ENCODE peak calls at places on chromosomes 1 and 21, in six cellular contexts. L is left lung, U is endothelial cell of umbilical vein, J is dorsolateral prefrontal cortex, F is iPS DF 6.9, A is body of pancreas. X is an unnamed sample.

GRCh38 chr1:41954533-41954944 is 35.8 kb upstream of the HIVEP3 start:
- DNase-seq in A (no peak), J (no peak), F (no peak), L (no peak), U (peak), X (no peak)

GRCh38 chr1:220457982-220458381 is 70.0 kb upstream of the MARK1 start:
- DNase-seq in A (no peak), L (no peak), U (peak), F (no peak), J (no peak), X (no peak)

GRCh38 chr21:44722701-44723100 is 11.3 kb upstream of the TSPEAR start:
- DNase-seq in U (no peak), J (no peak), L (no peak), F (no peak), A (no peak), X (no peak)

GRCh38 chr1:55718758-55719671 is 503.9 kb upstream of the USP24 start:
- DNase-seq in A (no peak), F (no peak), U (no peak), J (no peak), L (no peak), X (peak)

GRCh38 chr1:22930235-22930912 is 42.3 kb downstream of the LACTBL1 start:
- DNase-seq in L (no peak), A (peak), U (peak), F (peak), J (peak), X (peak)

GRCh38 chr21:29196021-29196663 is 65.7 kb downstream of the MAP3K7CL start:
- DNase-seq in J (no peak), F (no peak), A (peak), L (no peak), U (peak), X (no peak)

GRCh38 chr1:28756846-28757245 is 20.1 kb downstream of the YTHDF2 start:
- DNase-seq in A (no peak), L (no peak), U (peak), J (no peak), F (no peak), X (no peak)

GRCh38 chr21:27047331-27048314 is 80.7 kb upstream of the ADAMTS5 start:
- DNase-seq in A (no peak), L (no peak), F (no peak), U (no peak), J (no peak), X (no peak)

GRCh38 chr1:35448344-35448801 is 108.8 kb downstream of the KIAA0319L start:
- DNase-seq in J (no peak), U (peak), F (no peak), L (no peak), A (peak), X (peak)

DNA sequence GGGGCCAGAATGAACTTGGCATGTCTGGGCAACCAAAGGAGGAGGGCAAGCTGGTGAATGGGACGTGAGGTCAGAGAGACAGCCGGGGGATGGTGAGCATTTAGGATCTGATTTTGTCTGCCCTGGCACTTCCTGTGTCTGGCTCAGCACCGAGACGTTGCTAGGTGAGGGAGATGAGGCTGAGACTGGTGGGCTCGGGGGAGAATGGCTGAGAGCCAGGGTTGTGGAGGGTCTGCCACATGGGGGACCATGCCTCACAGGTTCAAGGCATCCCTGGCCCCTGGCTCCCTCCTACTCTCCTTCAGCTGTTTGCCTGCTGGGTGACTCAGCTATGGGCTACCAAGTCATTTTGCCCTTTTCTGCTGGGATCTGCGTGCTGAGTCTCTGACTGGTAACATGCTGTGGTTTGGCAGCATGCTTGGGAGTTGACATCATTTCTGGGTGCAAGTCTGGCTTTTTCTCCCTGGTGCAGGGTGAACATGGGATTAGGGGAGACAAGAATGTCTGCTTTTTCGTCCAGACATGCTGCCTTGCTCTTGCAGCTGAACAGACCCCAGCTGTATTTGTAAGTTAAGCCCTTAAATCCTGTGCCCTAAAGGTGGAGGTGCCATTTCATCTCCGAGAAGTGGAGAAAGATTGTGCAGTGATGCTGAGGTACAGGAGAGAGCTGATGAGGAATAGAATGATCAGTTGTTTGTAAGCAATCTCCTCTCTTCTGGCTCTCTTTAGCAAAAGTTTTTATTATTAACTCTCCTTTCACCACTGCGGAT is 17.6 kb downstream of the GALNT2 start:
- DNase-seq in A (peak), L (no peak), F (no peak), J (no peak), U (peak), X (peak)
- H3K4me3 ChIP-seq in A (no peak), L (no peak), F (no peak), J (no peak), U (no peak), X (no peak)

GRCh38 chr1:147236448-147236847 is 6.0 kb upstream of the CHD1L start:
- DNase-seq in U (no peak), F (no peak), L (no peak), J (no peak), A (no peak), X (no peak)
- H3K27ac ChIP-seq in U (no peak), F (no peak), L (no peak), J (no peak), A (peak), X (peak)

DNA sequence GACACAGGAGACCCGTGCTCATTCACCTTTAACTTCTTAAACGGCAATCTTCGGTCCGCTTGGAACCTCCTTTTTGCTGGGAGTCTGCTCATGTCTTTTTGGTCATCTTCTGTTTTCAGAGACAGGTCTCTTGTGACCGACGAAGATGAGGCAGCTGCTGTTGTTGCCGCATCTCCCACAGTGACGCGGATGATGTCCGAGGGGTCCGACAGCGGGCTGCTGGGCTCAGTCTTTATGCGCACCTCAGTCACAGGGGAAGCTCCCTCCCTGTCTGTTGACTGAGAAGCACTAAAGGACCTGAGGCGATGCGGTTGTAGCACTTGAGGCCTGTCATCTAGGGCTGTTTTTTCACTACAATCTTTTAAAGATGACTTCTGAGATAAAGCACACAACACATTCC is 17.6 kb downstream of the ZBTB21 start:
- DNase-seq in J (no peak), L (no peak), U (no peak), F (no peak), A (no peak), X (no peak)
- H3K4me3 ChIP-seq in J (no peak), L (no peak), U (no peak), F (no peak), A (no peak), X (no peak)

GRCh38 chr1:85368073-85368778 is 91.8 kb upstream of the BCL10 start:
- DNase-seq in J (no peak), U (no peak), F (no peak), A (no peak), L (no peak), X (no peak)
- H3K27ac ChIP-seq in J (no peak), U (no peak), F (no peak), A (peak), L (no peak), X (peak)

DNA sequence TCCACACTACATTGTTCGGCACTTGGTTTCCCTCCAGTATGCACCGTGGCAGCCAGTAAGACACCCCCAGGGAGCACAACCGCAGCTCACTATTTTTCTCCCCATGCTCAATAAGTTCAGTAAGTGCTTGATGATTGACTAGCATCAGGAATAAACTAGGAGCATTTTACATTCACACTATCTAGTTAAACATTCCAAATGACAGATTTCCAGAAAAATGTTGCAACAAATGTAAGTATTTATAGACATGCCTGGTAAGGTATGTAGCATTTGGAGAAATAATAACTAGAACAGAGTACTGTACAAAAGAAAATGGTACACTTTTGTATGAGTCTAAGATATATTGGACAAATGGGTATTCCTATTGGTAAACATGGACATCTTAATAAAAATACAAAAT is 92.9 kb downstream of the SLC45A1 start:
- DNase-seq in A (no peak), F (no peak), L (no peak), J (no peak), U (no peak), X (no peak)
- H3K4me3 ChIP-seq in A (no peak), F (no peak), L (no peak), J (no peak), U (no peak), X (no peak)

GRCh38 chr1:145959957-145960467 is 2.2 kb upstream of the LIX1L start:
- DNase-seq in F (no peak), L (no peak), U (no peak), J (no peak), A (no peak), X (no peak)

GRCh38 chr1:145961109-145961424 is 3.2 kb upstream of the LIX1L start:
- DNase-seq in J (no peak), F (no peak), U (no peak), A (no peak), L (no peak), X (peak)

GRCh38 chr1:145961425-145962156 is 2.8 kb downstream of the ANKRD34A start:
- DNase-seq in A (no peak), J (peak), L (peak), F (no peak), U (no peak), X (no peak)

GRCh38 chr1:145959333-145959732 is 1.5 kb upstream of the LIX1L start:
- DNase-seq in A (no peak), J (no peak), L (no peak), U (no peak), F (no peak), X (no peak)

GRCh38 chr1:145960468-145961108 is 2.8 kb upstream of the LIX1L start:
- DNase-seq in U (peak), A (peak), J (peak), L (peak), F (peak), X (peak)
- H3K27ac ChIP-seq in U (no peak), A (peak), J (peak), L (peak), F (no peak), X (peak)

GRCh38 chr1:156895408-156895874 is 1.9 kb downstream of the PEAR1 start:
- DNase-seq in L (no peak), F (no peak), A (no peak), J (no peak), U (no peak), X (no peak)
- H3K4me3 ChIP-seq in L (no peak), F (no peak), A (no peak), J (no peak), U (peak), X (no peak)

GRCh38 chr1:47844556-47844950 is 152.6 kb downstream of the TRABD2B start:
- DNase-seq in A (no peak), F (no peak), J (no peak), L (no peak), U (no peak), X (no peak)

GRCh38 chr1:47842228-47842627 is 155.0 kb downstream of the TRABD2B start:
- DNase-seq in A (no peak), J (no peak), F (no peak), U (no peak), L (no peak), X (no peak)

GRCh38 chr1:47841356-47841755 is 155.8 kb downstream of the TRABD2B start:
- DNase-seq in L (no peak), F (no peak), A (no peak), U (no peak), J (no peak), X (no peak)

GRCh38 chr1:47843059-47843458 is 154.1 kb downstream of the TRABD2B start:
- DNase-seq in F (no peak), U (no peak), A (no peak), L (no peak), J (no peak), X (no peak)

GRCh38 chr1:47843781-47844555 is 153.2 kb downstream of the TRABD2B start:
- DNase-seq in J (no peak), F (no peak), U (no peak), L (no peak), A (no peak), X (no peak)
- H3K27ac ChIP-seq in J (no peak), F (no peak), U (no peak), L (no peak), A (no peak), X (no peak)

X was measured in right lobe of liver.